ENCODE peak calls at places on chromosome 10, in nine cellular contexts. M, I, A, T, C, G, E, V and H are unnamed samples.

GRCh38 chr10:34731885-34732701 is 83.0 kb downstream of the PARD3 start:
- DNase-seq in M (no peak), I (peak), A (peak), T (no peak), C (peak), G (no peak), E (no peak), V (no peak), H (no peak)

GRCh38 chr10:98023024-98023423 is 7.4 kb downstream of the CRTAC1 start:
- DNase-seq in M (no peak), I (no peak), A (no peak), T (no peak), C (no peak), G (no peak), E (no peak), V (no peak), H (no peak)

GRCh38 chr10:78301481-78301880 is 267.8 kb downstream of the RPS24 start:
- DNase-seq in M (no peak), I (no peak), A (no peak), T (no peak), C (no peak), G (no peak), E (no peak), V (no peak), H (no peak)

GRCh38 chr10:100808851-100809250 is 63.5 kb downstream of the PAX2 start:
- DNase-seq in M (no peak), I (no peak), A (no peak), T (no peak), C (no peak), G (no peak), E (no peak), V (no peak), H (no peak)

GRCh38 chr10:30583778-30584415 is 45.7 kb downstream of the LYZL2 start:
- DNase-seq in M (peak), I (peak), A (peak), T (no peak), C (peak), G (no peak), E (peak), V (no peak), H (peak)

GRCh38 chr10:131979821-131980270 is 1.9 kb downstream of the BNIP3 start:
- DNase-seq in M (peak), I (peak), A (no peak), T (no peak), C (no peak), G (no peak), E (no peak), V (peak), H (no peak)

GRCh38 chr10:49596836-49597235 is 13.3 kb upstream of the SLC18A3 start:
- DNase-seq in M (no peak), I (no peak), A (no peak), T (no peak), C (no peak), G (no peak), E (no peak), V (peak), H (no peak)

GRCh38 chr10:100930368-100930767 is 17.6 kb downstream of the SLF2 start:
- DNase-seq in M (no peak), I (no peak), A (no peak), T (no peak), C (no peak), G (no peak), E (no peak), V (no peak), H (no peak)

GRCh38 chr10:102773320-102773719 is 29.6 kb downstream of the WBP1L start:
- DNase-seq in M (no peak), I (no peak), A (no peak), T (no peak), C (no peak), G (no peak), E (no peak), V (no peak), H (no peak)

GRCh38 chr10:34689053-34689452 is 126.0 kb downstream of the PARD3 start:
- DNase-seq in M (no peak), I (peak), A (no peak), T (no peak), C (peak), G (no peak), E (peak), V (no peak), H (no peak)

GRCh38 chr10:87925570-87925969 is 62.1 kb downstream of the PTEN start:
- DNase-seq in M (no peak), I (peak), A (no peak), T (no peak), C (peak), G (no peak), E (no peak), V (no peak), H (peak)

GRCh38 chr10:7408494-7409044 is 2.3 kb downstream of the SFMBT2 start:
- DNase-seq in M (peak), I (peak), A (peak), T (peak), C (no peak), G (peak), E (no peak), V (peak), H (peak)

GRCh38 chr10:124279298-124279697 is 139.4 kb downstream of the OAT start:
- DNase-seq in M (no peak), I (no peak), A (no peak), T (no peak), C (no peak), G (no peak), E (no peak), V (no peak), H (no peak)

GRCh38 chr10:17278607-17279240 is 50.7 kb downstream of the VIM start:
- DNase-seq in M (no peak), I (no peak), A (no peak), T (no peak), C (no peak), G (no peak), E (no peak), V (no peak), H (no peak)

GRCh38 chr10:94088926-94089381 is 95.2 kb downstream of the PLCE1 start:
- DNase-seq in M (no peak), I (peak), A (no peak), T (no peak), C (peak), G (no peak), E (peak), V (no peak), H (no peak)

GRCh38 chr10:73819513-73820093 is 8.2 kb upstream of the NDST2 start:
- DNase-seq in M (no peak), I (no peak), A (peak), T (peak), C (no peak), G (no peak), E (no peak), V (no peak), H (peak)

GRCh38 chr10:63722537-63722936 is 201.3 kb downstream of the REEP3 start:
- DNase-seq in M (peak), I (peak), A (no peak), T (no peak), C (peak), G (no peak), E (peak), V (no peak), H (no peak)

GRCh38 chr10:79063661-79064490 is 4.9 kb upstream of the ZMIZ1 start:
- DNase-seq in M (peak), I (no peak), A (no peak), T (peak), C (no peak), G (no peak), E (no peak), V (peak), H (no peak)

GRCh38 chr10:110498087-110498981 is 627 bp downstream of the DUSP5 start:
- DNase-seq in M (peak), I (peak), A (no peak), T (peak), C (peak), G (peak), E (peak), V (peak), H (peak)

GRCh38 chr10:93760490-93760889 is 2.8 kb downstream of the LGI1 start:
- DNase-seq in M (no peak), I (no peak), A (no peak), T (no peak), C (no peak), G (no peak), E (no peak), V (no peak), H (no peak)

GRCh38 chr10:547591-548081 is 141.8 kb downstream of the DIP2C start:
- DNase-seq in M (no peak), I (no peak), A (no peak), T (no peak), C (no peak), G (no peak), E (no peak), V (no peak), H (no peak)

GRCh38 chr10:78579995-78580394 is 488.8 kb upstream of the ZMIZ1 start:
- DNase-seq in M (peak), I (peak), A (no peak), T (no peak), C (peak), G (no peak), E (no peak), V (no peak), H (no peak)

GRCh38 chr10:80161321-80162084 is 29.0 kb downstream of the PLAC9 start:
- DNase-seq in M (no peak), I (no peak), A (no peak), T (no peak), C (no peak), G (no peak), E (no peak), V (no peak), H (no peak)

GRCh38 chr10:102410427-102411073 is 8.0 kb downstream of the PSD start:
- DNase-seq in M (no peak), I (no peak), A (no peak), T (peak), C (no peak), G (peak), E (no peak), V (no peak), H (no peak)

GRCh38 chr10:123359539-123359938 is 205.3 kb downstream of the BUB3 start:
- DNase-seq in M (no peak), I (no peak), A (no peak), T (no peak), C (no peak), G (no peak), E (no peak), V (no peak), H (no peak)

GRCh38 chr10:110881905-110882304 is 10.2 kb downstream of the PDCD4 start:
- DNase-seq in M (no peak), I (no peak), A (no peak), T (no peak), C (no peak), G (no peak), E (no peak), V (no peak), H (no peak)

GRCh38 chr10:131851332-131851731 is 49.5 kb upstream of the PPP2R2D start:
- DNase-seq in M (no peak), I (no peak), A (no peak), T (peak), C (no peak), G (no peak), E (peak), V (peak), H (no peak)

GRCh38 chr10:11712761-11713160 is 29.4 kb upstream of the ECHDC3 start:
- DNase-seq in M (no peak), I (no peak), A (no peak), T (no peak), C (peak), G (no peak), E (no peak), V (no peak), H (no peak)

GRCh38 chr10:4066581-4067403 is 281.8 kb upstream of the KLF6 start:
- DNase-seq in M (no peak), I (no peak), A (no peak), T (no peak), C (no peak), G (no peak), E (no peak), V (no peak), H (no peak)

GRCh38 chr10:78283069-78283682 is 249.5 kb downstream of the RPS24 start:
- DNase-seq in M (no peak), I (no peak), A (no peak), T (no peak), C (no peak), G (no peak), E (no peak), V (no peak), H (no peak)

GRCh38 chr10:72254891-72255568 is 18.7 kb upstream of the DDIT4 start:
- DNase-seq in M (peak), I (peak), A (peak), T (peak), C (peak), G (no peak), E (peak), V (peak), H (peak)

GRCh38 chr10:18079665-18080295 is 60.4 kb upstream of the CACNB2 start:
- DNase-seq in M (no peak), I (no peak), A (no peak), T (no peak), C (no peak), G (no peak), E (no peak), V (no peak), H (no peak)

GRCh38 chr10:12656518-12657142 is 307.3 kb downstream of the CAMK1D start:
- DNase-seq in M (no peak), I (peak), A (peak), T (no peak), C (peak), G (no peak), E (no peak), V (no peak), H (peak)

GRCh38 chr10:129509835-129510234 is 42.8 kb downstream of the MGMT start:
- DNase-seq in M (no peak), I (no peak), A (no peak), T (no peak), C (no peak), G (no peak), E (no peak), V (no peak), H (no peak)

GRCh38 chr10:3911713-3912442 is 126.9 kb upstream of the KLF6 start:
- DNase-seq in M (no peak), I (no peak), A (peak), T (no peak), C (peak), G (no peak), E (no peak), V (no peak), H (no peak)

GRCh38 chr10:72126184-72126871 is 38.0 kb upstream of the SPOCK2 start:
- DNase-seq in M (no peak), I (peak), A (peak), T (no peak), C (peak), G (no peak), E (no peak), V (no peak), H (peak)

GRCh38 chr10:43259981-43260761 is 6.7 kb downstream of the RASGEF1A start:
- DNase-seq in M (no peak), I (no peak), A (peak), T (peak), C (no peak), G (no peak), E (no peak), V (peak), H (no peak)

DNA sequence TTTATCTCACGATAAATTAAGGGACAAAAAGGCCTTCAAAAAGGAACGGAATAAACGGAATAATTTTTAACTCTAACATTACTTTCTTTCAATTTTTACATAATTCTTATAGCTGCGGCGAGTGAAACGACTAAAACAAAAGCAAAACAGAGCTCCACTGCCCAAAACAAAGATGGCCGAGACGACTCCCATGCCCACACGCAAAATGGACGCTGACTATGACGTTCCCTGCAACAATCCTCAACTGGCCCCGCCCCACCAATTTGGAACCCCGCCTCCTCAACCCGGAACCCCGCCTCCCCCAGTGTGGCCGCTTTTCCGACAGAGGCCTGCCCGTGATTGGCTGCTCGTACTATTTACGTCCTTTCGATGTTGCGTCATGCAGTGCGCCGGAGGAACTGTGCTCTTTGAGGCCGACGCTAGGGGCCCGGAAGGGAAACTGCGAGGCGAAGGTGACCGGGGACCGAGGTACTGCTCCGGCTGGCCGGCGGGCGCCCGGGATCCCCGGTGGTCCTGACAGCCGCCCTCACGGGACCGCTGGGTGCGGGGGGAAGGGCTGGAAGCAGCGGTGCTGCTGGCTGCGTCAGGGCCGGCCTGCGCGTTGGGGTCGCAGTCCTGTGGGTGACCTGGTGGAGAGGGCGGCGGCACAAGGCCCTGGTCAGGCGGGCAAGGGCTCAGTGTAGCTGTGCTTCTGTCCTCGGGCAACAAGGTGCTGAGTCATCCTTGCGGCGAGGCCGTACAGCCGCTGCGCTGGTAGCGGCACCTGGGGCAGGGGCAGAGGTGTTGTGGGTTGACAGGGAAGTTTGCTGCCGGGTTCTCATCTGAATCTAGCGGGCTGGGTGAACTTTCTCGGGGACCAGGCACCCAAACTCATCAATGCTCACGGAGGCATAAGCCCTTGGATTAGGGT is at the start of gene GHITM:
- DNase-seq in M (peak), I (peak), A (peak), T (peak), C (peak), G (peak), E (peak), V (peak), H (peak)
- TF ChIP-seq CTCF in M (peak), I (peak), A (peak), T (peak), C (no peak), G (no peak), E (peak), V (peak), H (peak)

GRCh38 chr10:69697006-69697405 is 67.0 kb downstream of the FAM241B start:
- DNase-seq in M (no peak), I (no peak), A (no peak), T (no peak), C (no peak), G (no peak), E (no peak), V (peak), H (no peak)

GRCh38 chr10:69693886-69694285 is 63.8 kb downstream of the FAM241B start:
- DNase-seq in M (no peak), I (no peak), A (no peak), T (no peak), C (no peak), G (no peak), E (no peak), V (no peak), H (no peak)

GRCh38 chr10:69692891-69693290 is 62.8 kb downstream of the FAM241B start:
- DNase-seq in M (no peak), I (no peak), A (no peak), T (no peak), C (no peak), G (no peak), E (no peak), V (no peak), H (no peak)

GRCh38 chr10:69696073-69696731 is 66.2 kb downstream of the FAM241B start:
- DNase-seq in M (no peak), I (peak), A (peak), T (no peak), C (peak), G (no peak), E (no peak), V (no peak), H (peak)
- TF ChIP-seq CTCF in M (peak), I (peak), A (peak), T (peak), C (peak), G (no peak), E (peak), V (no peak), H (peak)

GRCh38 chr10:61608255-61609040 is 54.3 kb upstream of the CABCOCO1 start:
- DNase-seq in M (no peak), I (peak), A (no peak), T (no peak), C (peak), G (no peak), E (no peak), V (no peak), H (no peak)

GRCh38 chr10:61605221-61605620 is 57.5 kb upstream of the CABCOCO1 start:
- DNase-seq in M (no peak), I (no peak), A (no peak), T (no peak), C (no peak), G (no peak), E (no peak), V (no peak), H (no peak)

GRCh38 chr10:61612009-61612408 is 50.7 kb upstream of the CABCOCO1 start:
- DNase-seq in M (peak), I (no peak), A (no peak), T (no peak), C (no peak), G (no peak), E (peak), V (no peak), H (no peak)

GRCh38 chr10:61609609-61610166 is 53.0 kb upstream of the CABCOCO1 start:
- DNase-seq in M (no peak), I (no peak), A (no peak), T (no peak), C (no peak), G (no peak), E (no peak), V (no peak), H (no peak)

GRCh38 chr10:61606971-61607907 is 55.5 kb upstream of the CABCOCO1 start:
- DNase-seq in M (no peak), I (no peak), A (peak), T (no peak), C (no peak), G (no peak), E (no peak), V (no peak), H (no peak)
- TF ChIP-seq CTCF in M (peak), I (peak), A (peak), T (peak), C (peak), G (no peak), E (peak), V (no peak), H (peak)

DNA sequence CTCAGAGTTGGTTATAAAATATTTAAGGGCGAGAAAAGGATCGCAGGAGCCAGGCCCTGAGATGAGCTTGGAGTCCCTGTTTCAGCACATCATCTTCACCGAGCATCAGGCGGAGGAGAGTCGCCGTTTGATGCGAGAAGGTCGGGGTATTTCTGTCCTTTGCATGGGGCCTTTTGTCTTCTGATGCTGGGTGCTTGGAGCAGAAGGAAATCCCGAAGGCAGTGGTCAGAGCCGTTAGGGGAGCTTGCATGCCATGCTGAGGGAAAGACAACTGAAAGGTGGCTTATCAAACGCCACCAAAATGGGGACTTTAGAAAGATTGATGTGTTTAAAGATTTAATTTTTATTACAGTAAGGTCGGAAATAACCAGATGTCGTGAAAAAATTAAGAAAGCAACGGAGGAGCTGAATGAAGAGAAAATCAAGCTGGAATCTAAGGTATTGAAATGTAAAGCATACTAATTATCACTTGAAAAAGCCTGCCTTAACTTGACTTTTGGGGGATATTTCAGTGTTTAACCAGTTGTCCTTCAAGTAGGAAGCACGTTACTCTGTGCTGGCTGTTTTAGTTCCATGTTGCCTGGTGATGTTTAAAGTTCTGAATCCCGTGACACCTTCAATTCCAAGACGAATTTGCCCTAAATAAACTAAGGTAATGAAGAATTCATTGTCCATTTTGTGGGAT is 845 bp downstream of the CCDC172 start:
- DNase-seq in M (no peak), I (no peak), A (no peak), T (no peak), C (no peak), G (no peak), E (no peak), V (no peak), H (no peak)
- TF ChIP-seq CTCF in M (no peak), I (no peak), A (no peak), T (no peak), C (no peak), G (no peak), E (no peak), V (no peak), H (no peak)

GRCh38 chr10:9315292-9315691 is 1260.8 kb downstream of the GATA3 start:
- DNase-seq in M (no peak), I (no peak), A (no peak), T (no peak), C (no peak), G (no peak), E (no peak), V (no peak), H (no peak)
- TF ChIP-seq CTCF in M (no peak), I (no peak), A (no peak), T (no peak), C (no peak), G (no peak), E (no peak), V (no peak), H (no peak)